ENCODE peak calls at places on chromosomes 12 and 14, in eight cellular contexts. One of them, this sample, is unnamed.

GRCh38 chr14:36214476-36215216 is 38.1 kb upstream of the PTCSC3 start:
- DNase-seq in heart right ventricle: no peak
- DNase-seq in tibial nerve: no peak
- DNase-seq in body of pancreas: no peak
- DNase-seq in transverse colon: no peak
- DNase-seq in HCT116: no peak
- DNase-seq in kidney: no peak
- DNase-seq in ovary: no peak
- DNase-seq in this sample: no peak

GRCh38 chr12:124848621-124849380 is 14.9 kb downstream of the SCARB1 start:
- DNase-seq in transverse colon: no peak
- DNase-seq in HCT116: no peak
- DNase-seq in heart right ventricle: no peak
- DNase-seq in body of pancreas: no peak
- DNase-seq in kidney: no peak
- DNase-seq in tibial nerve: no peak
- DNase-seq in ovary: no peak
- DNase-seq in this sample: no peak

GRCh38 chr12:2627343-2628191 is 167.2 kb upstream of the FKBP4 start:
- DNase-seq in heart right ventricle: no peak
- DNase-seq in kidney: no peak
- DNase-seq in ovary: no peak
- DNase-seq in transverse colon: no peak
- DNase-seq in HCT116: no peak
- DNase-seq in tibial nerve: no peak
- DNase-seq in body of pancreas: no peak
- DNase-seq in this sample: no peak

GRCh38 chr14:92903359-92903758 is 19.6 kb upstream of the CHGA start:
- DNase-seq in heart right ventricle: no peak
- DNase-seq in tibial nerve: no peak
- DNase-seq in body of pancreas: no peak
- DNase-seq in transverse colon: no peak
- DNase-seq in HCT116: no peak
- DNase-seq in ovary: no peak
- DNase-seq in kidney: no peak
- DNase-seq in this sample: no peak

GRCh38 chr12:2052861-2053674 is at the start of gene CACNA1C:
- DNase-seq in HCT116: no peak
- DNase-seq in body of pancreas: no peak
- DNase-seq in kidney: peak; percentile 87
- DNase-seq in transverse colon: peak; percentile 46
- DNase-seq in tibial nerve: no peak
- DNase-seq in ovary: peak; percentile 47
- DNase-seq in heart right ventricle: peak; percentile 61
- DNase-seq in this sample: peak; percentile 29

GRCh38 chr12:48936379-48936979 is 11.2 kb upstream of the FKBP11 start:
- DNase-seq in heart right ventricle: peak; percentile 69
- DNase-seq in body of pancreas: peak; percentile 80
- DNase-seq in kidney: peak; percentile 82
- DNase-seq in HCT116: peak; percentile 36
- DNase-seq in transverse colon: peak; percentile 80
- DNase-seq in tibial nerve: peak; percentile 89
- DNase-seq in ovary: peak; percentile 58
- DNase-seq in this sample: peak; percentile 84

GRCh38 chr14:92586001-92586947 is 72.7 kb downstream of the RIN3 start:
- DNase-seq in kidney: no peak
- DNase-seq in transverse colon: no peak
- DNase-seq in body of pancreas: no peak
- DNase-seq in HCT116: no peak
- DNase-seq in tibial nerve: no peak
- DNase-seq in heart right ventricle: peak; percentile 38
- DNase-seq in ovary: peak; percentile 42
- DNase-seq in this sample: peak; percentile 77

GRCh38 chr14:31038521-31039166 is 12.5 kb upstream of the STRN3 start:
- DNase-seq in tibial nerve: no peak
- DNase-seq in ovary: no peak
- DNase-seq in heart right ventricle: no peak
- DNase-seq in HCT116: peak; percentile 89
- DNase-seq in transverse colon: no peak
- DNase-seq in kidney: no peak
- DNase-seq in body of pancreas: no peak
- DNase-seq in this sample: no peak

GRCh38 chr14:91866511-91867295 is 633 bp downstream of the TC2N start:
- DNase-seq in heart right ventricle: no peak
- DNase-seq in transverse colon: no peak
- DNase-seq in ovary: no peak
- DNase-seq in tibial nerve: no peak
- DNase-seq in kidney: no peak
- DNase-seq in body of pancreas: no peak
- DNase-seq in HCT116: no peak
- DNase-seq in this sample: no peak

GRCh38 chr14:55607386-55607785 is 27.4 kb downstream of the KTN1 start:
- DNase-seq in transverse colon: no peak
- DNase-seq in kidney: no peak
- DNase-seq in heart right ventricle: no peak
- DNase-seq in body of pancreas: no peak
- DNase-seq in HCT116: no peak
- DNase-seq in tibial nerve: no peak
- DNase-seq in ovary: no peak
- DNase-seq in this sample: no peak

GRCh38 chr12:53299101-53299453 is 418 bp upstream of the MYG1 start:
- DNase-seq in ovary: no peak
- DNase-seq in body of pancreas: no peak
- DNase-seq in kidney: no peak
- DNase-seq in heart right ventricle: no peak
- DNase-seq in HCT116: peak; percentile 29
- DNase-seq in transverse colon: no peak
- DNase-seq in tibial nerve: peak; percentile 46
- DNase-seq in this sample: peak; percentile 66

DNA sequence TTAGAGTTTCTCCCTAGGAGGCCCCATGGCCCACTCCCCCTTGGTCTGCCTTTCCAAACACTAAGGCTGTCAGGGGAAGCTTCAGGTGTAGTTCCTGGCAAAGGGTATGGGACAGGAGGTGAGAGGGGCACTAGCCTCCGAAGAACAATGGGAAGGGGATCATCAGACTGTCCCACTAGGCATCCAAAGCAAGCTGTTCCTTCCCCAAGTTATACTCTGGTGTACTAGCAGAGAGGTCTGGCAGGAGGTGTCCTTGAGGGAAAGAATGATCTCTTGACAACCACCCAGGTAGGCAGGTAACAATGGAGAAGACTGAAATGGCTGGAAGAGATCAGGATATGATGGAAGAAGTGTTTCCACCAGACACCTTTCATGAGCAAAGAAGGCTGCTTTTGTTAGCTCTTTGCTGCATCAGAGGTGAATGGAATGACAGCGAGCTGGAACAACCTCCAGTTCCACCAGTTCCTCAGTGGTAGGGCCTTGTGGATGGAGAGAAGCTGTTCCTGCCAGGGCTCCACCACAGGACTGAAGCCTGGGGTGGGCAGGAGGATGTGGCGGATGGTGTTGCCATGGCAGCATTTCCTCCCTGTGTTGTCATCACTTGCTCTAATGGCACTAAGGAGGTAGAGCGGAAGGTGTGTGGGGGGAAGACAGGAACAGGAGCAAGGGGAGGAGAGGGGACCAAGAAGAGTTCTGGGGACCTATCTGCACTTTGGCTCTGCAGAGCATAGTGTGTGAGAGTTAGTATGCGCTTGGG is 2.3 kb upstream of the AGAP2 start:
- DNase-seq in body of pancreas: no peak
- DNase-seq in kidney: no peak
- DNase-seq in heart right ventricle: no peak
- DNase-seq in ovary: no peak
- DNase-seq in tibial nerve: no peak
- DNase-seq in HCT116: no peak
- DNase-seq in transverse colon: peak; percentile 58
- DNase-seq in this sample: no peak
- H3K4me1 ChIP-seq in body of pancreas: peaks cover 42% of the 10 kb centered on the region
- H3K4me1 ChIP-seq in kidney: peaks cover 10% of the 10 kb centered on the region
- H3K4me1 ChIP-seq in heart right ventricle: peaks cover 43% of the 10 kb centered on the region
- H3K4me1 ChIP-seq in ovary: peaks cover 12% of the 10 kb centered on the region
- H3K4me1 ChIP-seq in tibial nerve: peaks cover 28% of the 10 kb centered on the region
- H3K4me1 ChIP-seq in HCT116: peaks cover 10% of the 10 kb centered on the region
- H3K4me1 ChIP-seq in transverse colon: peaks cover 48% of the 10 kb centered on the region
- H3K4me1 ChIP-seq in this sample: peaks cover 20% of the 10 kb centered on the region

GRCh38 chr12:46382974-46383653 is 10.5 kb upstream of the SLC38A2 start:
- DNase-seq in heart right ventricle: peak; percentile 97
- DNase-seq in ovary: peak; percentile 99
- DNase-seq in body of pancreas: peak; percentile 97
- DNase-seq in transverse colon: peak; percentile 98
- DNase-seq in kidney: peak; percentile 99
- DNase-seq in tibial nerve: peak; percentile 96
- DNase-seq in HCT116: peak; percentile 94
- DNase-seq in this sample: peak; percentile 98

GRCh38 chr12:46382425-46382973 is 9.9 kb upstream of the SLC38A2 start:
- DNase-seq in kidney: no peak
- DNase-seq in HCT116: no peak
- DNase-seq in tibial nerve: no peak
- DNase-seq in ovary: no peak
- DNase-seq in transverse colon: no peak
- DNase-seq in heart right ventricle: no peak
- DNase-seq in body of pancreas: peak; percentile 46
- DNase-seq in this sample: peak; percentile 39

GRCh38 chr12:46385439-46385838 is 12.9 kb upstream of the SLC38A2 start:
- DNase-seq in tibial nerve: no peak
- DNase-seq in heart right ventricle: no peak
- DNase-seq in kidney: no peak
- DNase-seq in transverse colon: no peak
- DNase-seq in body of pancreas: no peak
- DNase-seq in ovary: no peak
- DNase-seq in HCT116: no peak
- DNase-seq in this sample: no peak

GRCh38 chr12:46384451-46385301 is 12.1 kb upstream of the SLC38A2 start:
- DNase-seq in HCT116: no peak
- DNase-seq in ovary: no peak
- DNase-seq in heart right ventricle: no peak
- DNase-seq in tibial nerve: no peak
- DNase-seq in body of pancreas: no peak
- DNase-seq in kidney: no peak
- DNase-seq in transverse colon: no peak
- DNase-seq in this sample: no peak

DNA sequence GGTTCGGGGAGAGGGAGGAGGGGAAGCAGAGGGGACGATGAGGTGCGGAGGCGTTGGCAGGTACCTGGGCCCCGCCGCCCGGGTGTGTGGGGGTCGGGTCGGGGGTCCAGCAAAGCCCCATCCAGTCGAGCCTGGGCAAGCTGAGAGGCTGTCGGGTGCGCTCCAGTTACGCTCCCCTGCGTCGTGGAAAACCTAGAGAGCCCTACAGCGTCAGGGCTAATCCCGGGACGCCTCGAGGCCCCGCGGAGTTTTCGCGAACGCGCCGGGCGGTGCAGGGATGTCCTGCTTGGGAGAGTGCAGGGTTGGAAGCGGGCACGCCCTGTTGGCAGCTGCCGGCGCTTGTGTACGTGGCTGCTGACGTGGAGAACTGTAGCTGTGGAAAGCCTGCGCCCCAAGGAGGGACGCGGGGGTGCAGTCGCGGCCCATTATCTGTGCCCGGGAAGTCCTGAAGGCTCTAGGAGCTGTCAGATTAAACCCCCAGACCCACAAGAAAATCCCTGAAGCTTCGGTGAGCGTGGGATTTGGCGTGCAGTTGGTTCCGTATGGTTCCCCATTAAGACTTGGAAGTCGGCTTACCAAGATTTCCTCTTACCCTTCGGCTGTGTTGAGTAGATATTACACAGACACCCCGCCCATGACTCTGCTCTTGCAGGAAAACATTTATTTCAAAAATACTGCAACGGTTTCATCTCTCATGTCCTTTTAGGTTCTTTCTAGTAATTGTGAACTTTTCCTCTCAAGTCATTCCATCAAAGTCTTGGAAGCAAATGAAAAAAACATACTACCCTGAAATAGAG is 11.3 kb upstream of the SLC38A2 start:
- DNase-seq in body of pancreas: peak; percentile 92
- DNase-seq in heart right ventricle: peak; percentile 94
- DNase-seq in HCT116: peak; percentile 62
- DNase-seq in ovary: peak; percentile 95
- DNase-seq in tibial nerve: peak; percentile 86
- DNase-seq in kidney: peak; percentile 98
- DNase-seq in transverse colon: peak; percentile 93
- DNase-seq in this sample: peak; percentile 95
- H3K4me1 ChIP-seq in body of pancreas: peaks cover 38% of the 10 kb centered on the region
- H3K4me1 ChIP-seq in heart right ventricle: peaks cover 58% of the 10 kb centered on the region
- H3K4me1 ChIP-seq in HCT116: peaks cover 54% of the 10 kb centered on the region
- H3K4me1 ChIP-seq in ovary: peaks cover 12% of the 10 kb centered on the region
- H3K4me1 ChIP-seq in tibial nerve: peaks cover 54% of the 10 kb centered on the region
- H3K4me1 ChIP-seq in kidney: peaks cover 16% of the 10 kb centered on the region
- H3K4me1 ChIP-seq in transverse colon: peaks cover 56% of the 10 kb centered on the region
- H3K4me1 ChIP-seq in this sample: peaks cover 33% of the 10 kb centered on the region

DNA sequence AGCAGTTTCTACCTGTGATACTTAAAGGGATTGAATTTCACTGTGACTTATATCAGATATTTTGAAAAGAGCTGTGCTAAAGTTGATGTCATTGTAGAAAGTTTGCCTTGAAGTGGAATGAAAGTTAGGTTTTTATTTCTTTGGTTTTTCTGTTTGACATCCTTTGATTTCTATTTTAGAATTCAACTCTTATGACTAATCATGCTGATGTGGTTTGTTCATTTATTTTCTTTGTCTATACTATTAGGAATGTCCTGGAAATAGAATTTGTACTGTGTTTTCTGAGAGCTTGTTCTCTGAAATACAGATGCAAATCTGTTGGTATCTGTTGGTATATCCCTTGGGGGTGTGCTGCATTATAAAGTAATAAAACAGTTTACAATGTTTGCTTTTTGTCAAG is 3.3 kb downstream of the CNOT2 start:
- DNase-seq in transverse colon: no peak
- DNase-seq in tibial nerve: no peak
- DNase-seq in heart right ventricle: no peak
- DNase-seq in ovary: no peak
- DNase-seq in HCT116: no peak
- DNase-seq in kidney: no peak
- DNase-seq in body of pancreas: no peak
- DNase-seq in this sample: no peak
- H3K4me1 ChIP-seq in transverse colon: peaks cover 79% of the 10 kb centered on the region
- H3K4me1 ChIP-seq in tibial nerve: peaks cover 52% of the 10 kb centered on the region
- H3K4me1 ChIP-seq in heart right ventricle: peaks cover 83% of the 10 kb centered on the region
- H3K4me1 ChIP-seq in ovary: peaks cover 4% of the 10 kb centered on the region
- H3K4me1 ChIP-seq in HCT116: peaks cover 3% of the 10 kb centered on the region
- H3K4me1 ChIP-seq in kidney: peaks cover 2% of the 10 kb centered on the region
- H3K4me1 ChIP-seq in body of pancreas: peaks cover 63% of the 10 kb centered on the region
- H3K4me1 ChIP-seq in this sample: peaks cover 11% of the 10 kb centered on the region

DNA sequence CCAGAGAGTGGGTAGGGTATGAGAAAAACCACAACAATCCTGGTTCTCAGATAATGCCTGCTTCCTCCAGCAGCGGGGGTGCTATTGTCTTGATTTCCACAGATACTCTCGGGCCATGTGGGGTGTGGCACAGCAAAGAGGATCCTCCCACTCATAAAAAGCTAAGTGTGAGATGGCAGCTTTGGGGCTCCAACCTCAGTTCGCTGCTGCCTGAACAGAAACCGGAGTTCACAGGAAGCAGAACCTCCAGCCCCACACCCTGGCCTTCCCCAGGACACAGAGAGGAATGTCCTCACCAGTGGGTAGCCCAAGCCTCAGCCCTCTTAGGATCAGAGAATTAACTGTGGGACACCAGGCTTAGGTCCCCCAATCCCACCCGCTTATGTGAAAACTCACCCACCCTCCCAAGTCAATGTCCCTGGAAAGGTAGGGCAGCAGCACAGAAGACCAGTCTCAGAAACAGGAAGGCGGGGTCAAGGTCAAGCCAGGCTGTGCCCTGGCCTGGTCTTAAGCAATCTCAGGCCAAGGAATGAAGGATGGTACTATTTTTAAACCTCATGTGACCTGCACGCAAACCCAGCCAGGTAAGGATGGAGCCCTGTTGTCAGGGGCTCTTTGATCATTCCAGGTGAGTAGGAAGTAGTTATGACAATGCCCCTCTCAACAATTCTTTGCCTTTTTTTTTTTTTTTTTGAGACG is 9.0 kb downstream of the KCTD10 start:
- DNase-seq in HCT116: no peak
- DNase-seq in body of pancreas: no peak
- DNase-seq in ovary: no peak
- DNase-seq in transverse colon: peak; percentile 76
- DNase-seq in tibial nerve: no peak
- DNase-seq in heart right ventricle: no peak
- DNase-seq in kidney: no peak
- DNase-seq in this sample: peak; percentile 37
- H3K4me1 ChIP-seq in HCT116: peaks cover 16% of the 10 kb centered on the region
- H3K4me1 ChIP-seq in body of pancreas: peaks cover 16% of the 10 kb centered on the region
- H3K4me1 ChIP-seq in ovary: peaks cover 10% of the 10 kb centered on the region
- H3K4me1 ChIP-seq in transverse colon: peaks cover 68% of the 10 kb centered on the region
- H3K4me1 ChIP-seq in tibial nerve: peaks cover 38% of the 10 kb centered on the region
- H3K4me1 ChIP-seq in heart right ventricle: peaks cover 93% of the 10 kb centered on the region
- H3K4me1 ChIP-seq in kidney: peaks cover 26% of the 10 kb centered on the region
- H3K4me1 ChIP-seq in this sample: peaks cover 25% of the 10 kb centered on the region